ENCODE peak calls at places on chromosomes 2 and 18, in seven cellular contexts. M, D, H, Z, I, F and Q are unnamed samples.

GRCh38 chr18:31424383-31424988 is 23.1 kb upstream of the DSG3 start:
- DNase-seq in M (no peak), D (no peak), H (no peak), Z (peak; percentile 15), I (no peak), F (peak; percentile 2), Q (peak; percentile 27)

GRCh38 chr2:151159109-151159690 is 102.5 kb downstream of the RBM43 start:
- DNase-seq in M (no peak), D (no peak), H (no peak), Z (no peak), I (no peak), F (peak; percentile 12), Q (no peak)

GRCh38 chr18:75421656-75422055 is 5.8 kb downstream of the SMIM21 start:
- DNase-seq in M (no peak), D (no peak), H (no peak), Z (no peak), I (no peak), F (no peak), Q (no peak)

GRCh38 chr2:240203031-240203841 is 62.8 kb upstream of the OTOS start:
- DNase-seq in M (no peak), D (no peak), H (no peak), Z (no peak), I (peak; percentile 52), F (no peak), Q (no peak)

GRCh38 chr2:223247136-223247535 is 195.1 kb downstream of the KCNE4 start:
- DNase-seq in M (no peak), D (no peak), H (no peak), Z (no peak), I (no peak), F (peak; percentile 44), Q (peak; percentile 11)

GRCh38 chr2:33275689-33276444 is 200.6 kb upstream of the RASGRP3 start:
- DNase-seq in M (peak; percentile 40), D (no peak), H (no peak), Z (peak; percentile 85), I (peak; percentile 79), F (no peak), Q (peak; percentile 73)

GRCh38 chr2:156818944-156819343 is 382.8 kb downstream of the GPD2 start:
- DNase-seq in M (no peak), D (no peak), H (no peak), Z (peak; percentile 70), I (no peak), F (no peak), Q (no peak)

GRCh38 chr2:115443550-115444185 is 1001.2 kb downstream of the DPP10 start:
- DNase-seq in M (no peak), D (no peak), H (no peak), Z (no peak), I (no peak), F (no peak), Q (no peak)

GRCh38 chr18:55897101-55897500 is 309.1 kb upstream of the TCF4 start:
- DNase-seq in M (no peak), D (no peak), H (no peak), Z (no peak), I (no peak), F (no peak), Q (no peak)

GRCh38 chr2:66571873-66572272 is 136.9 kb downstream of the MEIS1 start:
- DNase-seq in M (no peak), D (no peak), H (no peak), Z (no peak), I (no peak), F (no peak), Q (no peak)

GRCh38 chr2:121241466-121241865 is 43.5 kb downstream of the TFCP2L1 start:
- DNase-seq in M (no peak), D (no peak), H (no peak), Z (no peak), I (no peak), F (peak; percentile 76), Q (no peak)

GRCh38 chr18:79872423-79872822 is 74.7 kb downstream of the KCNG2 start:
- DNase-seq in M (no peak), D (no peak), H (no peak), Z (no peak), I (no peak), F (no peak), Q (no peak)

GRCh38 chr18:5463390-5463789 is 80.4 kb downstream of the EPB41L3 start:
- DNase-seq in M (no peak), D (no peak), H (no peak), Z (peak; percentile 98), I (peak; percentile 95), F (no peak), Q (no peak)

GRCh38 chr2:45882707-45883106 is 231.2 kb downstream of the PRKCE start:
- DNase-seq in M (no peak), D (no peak), H (no peak), Z (peak; percentile 88), I (peak; percentile 95), F (no peak), Q (no peak)

GRCh38 chr18:38076346-38077053 is 510.9 kb upstream of the CELF4 start:
- DNase-seq in M (no peak), D (no peak), H (no peak), Z (no peak), I (no peak), F (no peak), Q (no peak)

GRCh38 chr2:222844323-222844722 is 16.5 kb upstream of the ACSL3 start:
- DNase-seq in M (no peak), D (no peak), H (no peak), Z (peak; percentile 84), I (no peak), F (no peak), Q (no peak)

GRCh38 chr2:199757466-199757865 is 93.5 kb downstream of the FTCDNL1 start:
- DNase-seq in M (no peak), D (no peak), H (no peak), Z (no peak), I (peak; percentile 80), F (peak; percentile 99), Q (no peak)

GRCh38 chr2:218878941-218879761 is 1.5 kb upstream of the WNT10A start:
- DNase-seq in M (no peak), D (no peak), H (peak; percentile 37), Z (no peak), I (no peak), F (peak; percentile 69), Q (no peak)

GRCh38 chr2:28927878-28928277 is 33.4 kb downstream of the WDR43 start:
- DNase-seq in M (no peak), D (no peak), H (no peak), Z (no peak), I (no peak), F (no peak), Q (no peak)

GRCh38 chr2:109046925-109047508 is 58.0 kb upstream of the EDAR start:
- DNase-seq in M (no peak), D (no peak), H (no peak), Z (no peak), I (no peak), F (no peak), Q (no peak)

GRCh38 chr2:112758701-112759100 is 5.7 kb downstream of the CKAP2L start:
- DNase-seq in M (no peak), D (no peak), H (no peak), Z (no peak), I (no peak), F (no peak), Q (no peak)

GRCh38 chr2:190947711-190948251 is 66.2 kb downstream of the STAT1 start:
- DNase-seq in M (no peak), D (no peak), H (no peak), Z (peak; percentile 41), I (no peak), F (no peak), Q (no peak)

GRCh38 chr2:108067820-108068405 is 81.6 kb downstream of the SLC5A7 start:
- DNase-seq in M (no peak), D (no peak), H (no peak), Z (no peak), I (no peak), F (no peak), Q (no peak)

GRCh38 chr18:36412778-36413177 is 115.3 kb downstream of the FHOD3 start:
- DNase-seq in M (no peak), D (no peak), H (no peak), Z (no peak), I (no peak), F (no peak), Q (peak; percentile 9)